ENCODE peak calls at places on chromosomes 6 and 20, in seven cellular contexts. One of them, this sample, is unnamed.

GRCh38 chr6:1244941-1245340 is 67.0 kb upstream of the FOXQ1 start:
- DNase-seq in foreskin fibroblast: peak
- DNase-seq in NCI-H1436: no peak
- DNase-seq in ELF-1: no peak
- DNase-seq in Calu3: no peak
- DNase-seq in CD4-positive, CD25-positive, alpha-beta regulatory T cell: no peak
- DNase-seq in osteoblast: no peak
- DNase-seq in this sample: no peak

GRCh38 chr20:327041-327945 is 1.9 kb downstream of the SOX12 start:
- DNase-seq in foreskin fibroblast: peak
- DNase-seq in NCI-H1436: peak
- DNase-seq in ELF-1: peak
- DNase-seq in Calu3: peak
- DNase-seq in CD4-positive, CD25-positive, alpha-beta regulatory T cell: peak
- DNase-seq in osteoblast: peak
- DNase-seq in this sample: peak

GRCh38 chr6:155528982-155529453 is 73.4 kb upstream of the NOX3 start:
- DNase-seq in foreskin fibroblast: peak
- DNase-seq in NCI-H1436: no peak
- DNase-seq in ELF-1: no peak
- DNase-seq in Calu3: peak
- DNase-seq in CD4-positive, CD25-positive, alpha-beta regulatory T cell: no peak
- DNase-seq in osteoblast: peak
- DNase-seq in this sample: no peak

GRCh38 chr6:73032586-73032985 is 192.7 kb downstream of the KHDC1L start:
- DNase-seq in foreskin fibroblast: peak
- DNase-seq in NCI-H1436: no peak
- DNase-seq in ELF-1: no peak
- DNase-seq in Calu3: peak
- DNase-seq in CD4-positive, CD25-positive, alpha-beta regulatory T cell: no peak
- DNase-seq in osteoblast: peak
- DNase-seq in this sample: no peak

GRCh38 chr6:89613790-89614189 is 24.8 kb downstream of the LYRM2 start:
- DNase-seq in foreskin fibroblast: no peak
- DNase-seq in NCI-H1436: no peak
- DNase-seq in ELF-1: no peak
- DNase-seq in Calu3: no peak
- DNase-seq in CD4-positive, CD25-positive, alpha-beta regulatory T cell: no peak
- DNase-seq in osteoblast: no peak
- DNase-seq in this sample: no peak

GRCh38 chr6:105135907-105136432 is 43.8 kb downstream of the POPDC3 start:
- DNase-seq in foreskin fibroblast: no peak
- DNase-seq in NCI-H1436: no peak
- DNase-seq in ELF-1: no peak
- DNase-seq in Calu3: no peak
- DNase-seq in CD4-positive, CD25-positive, alpha-beta regulatory T cell: no peak
- DNase-seq in osteoblast: peak
- DNase-seq in this sample: no peak

GRCh38 chr6:36459483-36459882 is 16.7 kb downstream of the KCTD20 start:
- DNase-seq in foreskin fibroblast: no peak
- DNase-seq in NCI-H1436: no peak
- DNase-seq in ELF-1: no peak
- DNase-seq in Calu3: no peak
- DNase-seq in CD4-positive, CD25-positive, alpha-beta regulatory T cell: no peak
- DNase-seq in osteoblast: no peak
- DNase-seq in this sample: no peak

GRCh38 chr6:145866449-145867401 is 52.1 kb upstream of the FBXO30 start:
- DNase-seq in foreskin fibroblast: no peak
- DNase-seq in NCI-H1436: no peak
- DNase-seq in ELF-1: no peak
- DNase-seq in Calu3: no peak
- DNase-seq in CD4-positive, CD25-positive, alpha-beta regulatory T cell: peak
- DNase-seq in osteoblast: peak
- DNase-seq in this sample: no peak

GRCh38 chr20:63343460-63344150 is 17.5 kb downstream of the CHRNA4 start:
- DNase-seq in foreskin fibroblast: no peak
- DNase-seq in NCI-H1436: no peak
- DNase-seq in ELF-1: peak
- DNase-seq in Calu3: no peak
- DNase-seq in CD4-positive, CD25-positive, alpha-beta regulatory T cell: no peak
- DNase-seq in osteoblast: no peak
- DNase-seq in this sample: no peak

GRCh38 chr6:106098383-106099234 is 12.5 kb downstream of the PRDM1 start:
- DNase-seq in foreskin fibroblast: peak
- DNase-seq in NCI-H1436: no peak
- DNase-seq in ELF-1: no peak
- DNase-seq in Calu3: peak
- DNase-seq in CD4-positive, CD25-positive, alpha-beta regulatory T cell: peak
- DNase-seq in osteoblast: no peak
- DNase-seq in this sample: no peak

GRCh38 chr6:26017567-26017966 is 55.0 kb downstream of the TRIM38 start:
- DNase-seq in foreskin fibroblast: peak
- DNase-seq in NCI-H1436: no peak
- DNase-seq in ELF-1: peak
- DNase-seq in Calu3: peak
- DNase-seq in CD4-positive, CD25-positive, alpha-beta regulatory T cell: peak
- DNase-seq in osteoblast: peak
- DNase-seq in this sample: peak

GRCh38 chr20:51902933-51903332 is 100.6 kb upstream of the SALL4 start:
- DNase-seq in foreskin fibroblast: no peak
- DNase-seq in NCI-H1436: no peak
- DNase-seq in ELF-1: no peak
- DNase-seq in Calu3: no peak
- DNase-seq in CD4-positive, CD25-positive, alpha-beta regulatory T cell: no peak
- DNase-seq in osteoblast: no peak
- DNase-seq in this sample: peak

GRCh38 chr6:169994734-169995133 is 243.3 kb downstream of the ERMARD start:
- DNase-seq in foreskin fibroblast: no peak
- DNase-seq in NCI-H1436: no peak
- DNase-seq in ELF-1: no peak
- DNase-seq in Calu3: no peak
- DNase-seq in CD4-positive, CD25-positive, alpha-beta regulatory T cell: no peak
- DNase-seq in osteoblast: no peak
- DNase-seq in this sample: no peak

GRCh38 chr6:159112714-159113113 is 56.5 kb upstream of the FNDC1 start:
- DNase-seq in foreskin fibroblast: no peak
- DNase-seq in NCI-H1436: no peak
- DNase-seq in ELF-1: no peak
- DNase-seq in Calu3: no peak
- DNase-seq in CD4-positive, CD25-positive, alpha-beta regulatory T cell: no peak
- DNase-seq in osteoblast: no peak
- DNase-seq in this sample: no peak

GRCh38 chr20:50348118-50348517 is 157.5 kb downstream of the CEBPB start:
- DNase-seq in foreskin fibroblast: no peak
- DNase-seq in NCI-H1436: no peak
- DNase-seq in ELF-1: no peak
- DNase-seq in Calu3: no peak
- DNase-seq in CD4-positive, CD25-positive, alpha-beta regulatory T cell: no peak
- DNase-seq in osteoblast: no peak
- DNase-seq in this sample: no peak

GRCh38 chr6:156309017-156309416 is 468.2 kb upstream of the ARID1B start:
- DNase-seq in foreskin fibroblast: no peak
- DNase-seq in NCI-H1436: no peak
- DNase-seq in ELF-1: no peak
- DNase-seq in Calu3: no peak
- DNase-seq in CD4-positive, CD25-positive, alpha-beta regulatory T cell: no peak
- DNase-seq in osteoblast: no peak
- DNase-seq in this sample: no peak

GRCh38 chr6:145731432-145731831 is 3.9 kb downstream of the EPM2A start:
- DNase-seq in foreskin fibroblast: no peak
- DNase-seq in NCI-H1436: no peak
- DNase-seq in ELF-1: no peak
- DNase-seq in Calu3: no peak
- DNase-seq in CD4-positive, CD25-positive, alpha-beta regulatory T cell: no peak
- DNase-seq in osteoblast: no peak
- DNase-seq in this sample: no peak

GRCh38 chr6:167108278-167108677 is 14.6 kb upstream of the CCR6 start:
- DNase-seq in foreskin fibroblast: no peak
- DNase-seq in NCI-H1436: no peak
- DNase-seq in ELF-1: no peak
- DNase-seq in Calu3: no peak
- DNase-seq in CD4-positive, CD25-positive, alpha-beta regulatory T cell: no peak
- DNase-seq in osteoblast: no peak
- DNase-seq in this sample: no peak

GRCh38 chr6:62150048-62150663 is 135.9 kb downstream of the KHDRBS2 start:
- DNase-seq in foreskin fibroblast: no peak
- DNase-seq in NCI-H1436: peak
- DNase-seq in ELF-1: peak
- DNase-seq in Calu3: peak
- DNase-seq in CD4-positive, CD25-positive, alpha-beta regulatory T cell: no peak
- DNase-seq in osteoblast: no peak
- DNase-seq in this sample: no peak

GRCh38 chr6:148924226-148924989 is 177.6 kb downstream of the UST start:
- DNase-seq in foreskin fibroblast: no peak
- DNase-seq in NCI-H1436: no peak
- DNase-seq in ELF-1: no peak
- DNase-seq in Calu3: no peak
- DNase-seq in CD4-positive, CD25-positive, alpha-beta regulatory T cell: no peak
- DNase-seq in osteoblast: no peak
- DNase-seq in this sample: no peak

GRCh38 chr6:72553531-72554202 is 68.2 kb upstream of the KCNQ5 start:
- DNase-seq in foreskin fibroblast: peak
- DNase-seq in NCI-H1436: peak
- DNase-seq in ELF-1: no peak
- DNase-seq in Calu3: peak
- DNase-seq in CD4-positive, CD25-positive, alpha-beta regulatory T cell: no peak
- DNase-seq in osteoblast: peak
- DNase-seq in this sample: no peak

GRCh38 chr6:7389162-7389450 is 436 bp downstream of the CAGE1 start:
- DNase-seq in foreskin fibroblast: no peak
- DNase-seq in NCI-H1436: no peak
- DNase-seq in ELF-1: no peak
- DNase-seq in Calu3: no peak
- DNase-seq in CD4-positive, CD25-positive, alpha-beta regulatory T cell: no peak
- DNase-seq in osteoblast: no peak
- DNase-seq in this sample: no peak